ENCODE peak calls at places on chromosomes 6 and 20, in six cellular contexts. One of them, this sample, is unnamed.

GRCh38 chr6:88455317-88455716 is 289.2 kb upstream of the CNR1 start:
- DNase-seq in K562: no peak
- DNase-seq in GM12878: no peak
- DNase-seq in H1: no peak
- DNase-seq in WTC11: no peak
- DNase-seq in HepG2: no peak
- DNase-seq in this sample: no peak

GRCh38 chr6:33914519-33915120 is 110.8 kb upstream of the MLN start:
- DNase-seq in K562: no peak
- DNase-seq in GM12878: no peak
- DNase-seq in H1: no peak
- DNase-seq in WTC11: no peak
- DNase-seq in HepG2: no peak
- DNase-seq in this sample: no peak

GRCh38 chr20:50285376-50286173 is 94.9 kb downstream of the CEBPB start:
- DNase-seq in K562: no peak
- DNase-seq in GM12878: peak
- DNase-seq in H1: no peak
- DNase-seq in WTC11: no peak
- DNase-seq in HepG2: no peak
- DNase-seq in this sample: no peak

GRCh38 chr6:28115799-28116198 is 8.6 kb upstream of the ZSCAN16 start:
- DNase-seq in K562: no peak
- DNase-seq in GM12878: no peak
- DNase-seq in H1: no peak
- DNase-seq in WTC11: no peak
- DNase-seq in HepG2: no peak
- DNase-seq in this sample: no peak

GRCh38 chr20:10288421-10288820 is 69.8 kb downstream of the SNAP25 start:
- DNase-seq in K562: no peak
- DNase-seq in GM12878: no peak
- DNase-seq in H1: no peak
- DNase-seq in WTC11: no peak
- DNase-seq in HepG2: no peak
- DNase-seq in this sample: no peak

GRCh38 chr6:37051138-37052026 is 45.9 kb downstream of the FGD2 start:
- DNase-seq in K562: peak
- DNase-seq in GM12878: peak
- DNase-seq in H1: peak
- DNase-seq in WTC11: peak
- DNase-seq in HepG2: peak
- DNase-seq in this sample: peak

GRCh38 chr6:14977747-14978382 is 268.0 kb upstream of the JARID2 start:
- DNase-seq in K562: no peak
- DNase-seq in GM12878: no peak
- DNase-seq in H1: no peak
- DNase-seq in WTC11: no peak
- DNase-seq in HepG2: no peak
- DNase-seq in this sample: no peak

GRCh38 chr20:9079038-9079731 is 10.3 kb downstream of the PLCB4 start:
- DNase-seq in K562: no peak
- DNase-seq in GM12878: no peak
- DNase-seq in H1: no peak
- DNase-seq in WTC11: no peak
- DNase-seq in HepG2: no peak
- DNase-seq in this sample: peak

GRCh38 chr6:103183831-103184411 is 1675.8 kb downstream of the HACE1 start:
- DNase-seq in K562: no peak
- DNase-seq in GM12878: no peak
- DNase-seq in H1: peak
- DNase-seq in WTC11: peak
- DNase-seq in HepG2: no peak
- DNase-seq in this sample: peak

GRCh38 chr6:157281570-157281969 is 41.7 kb downstream of the TMEM242 start:
- DNase-seq in K562: peak
- DNase-seq in GM12878: no peak
- DNase-seq in H1: no peak
- DNase-seq in WTC11: peak
- DNase-seq in HepG2: no peak
- DNase-seq in this sample: peak

GRCh38 chr6:44428682-44429081 is 41.2 kb downstream of the CDC5L start:
- DNase-seq in K562: no peak
- DNase-seq in GM12878: no peak
- DNase-seq in H1: no peak
- DNase-seq in WTC11: no peak
- DNase-seq in HepG2: no peak
- DNase-seq in this sample: no peak

GRCh38 chr20:37226889-37227288 is 34.7 kb downstream of the GHRH start:
- DNase-seq in K562: no peak
- DNase-seq in GM12878: no peak
- DNase-seq in H1: no peak
- DNase-seq in WTC11: no peak
- DNase-seq in HepG2: no peak
- DNase-seq in this sample: no peak

GRCh38 chr20:63256954-63257353 is 2.7 kb upstream of the NKAIN4 start:
- DNase-seq in K562: no peak
- DNase-seq in GM12878: no peak
- DNase-seq in H1: no peak
- DNase-seq in WTC11: no peak
- DNase-seq in HepG2: no peak
- DNase-seq in this sample: no peak

GRCh38 chr6:158939255-158940170 is 60.5 kb downstream of the RSPH3 start:
- DNase-seq in K562: no peak
- DNase-seq in GM12878: peak
- DNase-seq in H1: no peak
- DNase-seq in WTC11: peak
- DNase-seq in HepG2: no peak
- DNase-seq in this sample: peak

GRCh38 chr6:143592335-143592734 is 80.8 kb upstream of the FUCA2 start:
- DNase-seq in K562: peak
- DNase-seq in GM12878: no peak
- DNase-seq in H1: no peak
- DNase-seq in WTC11: peak
- DNase-seq in HepG2: peak
- DNase-seq in this sample: peak

GRCh38 chr20:61776491-61776890 is 289.2 kb downstream of the TAF4 start:
- DNase-seq in K562: no peak
- DNase-seq in GM12878: no peak
- DNase-seq in H1: no peak
- DNase-seq in WTC11: no peak
- DNase-seq in HepG2: no peak
- DNase-seq in this sample: no peak

GRCh38 chr6:42041131-42042055 is 8.9 kb upstream of the TAF8 start:
- DNase-seq in K562: no peak
- DNase-seq in GM12878: no peak
- DNase-seq in H1: no peak
- DNase-seq in WTC11: no peak
- DNase-seq in HepG2: no peak
- DNase-seq in this sample: no peak

GRCh38 chr6:137781639-137782038 is 85.4 kb upstream of the TNFAIP3 start:
- DNase-seq in K562: no peak
- DNase-seq in GM12878: no peak
- DNase-seq in H1: no peak
- DNase-seq in WTC11: no peak
- DNase-seq in HepG2: no peak
- DNase-seq in this sample: no peak
- TF ChIP-seq CREB1 in K562: no peak
- TF ChIP-seq CREB1 in GM12878: no peak
- TF ChIP-seq CREB1 in H1: no peak
- TF ChIP-seq CREB1 in WTC11: no peak
- TF ChIP-seq CREB1 in HepG2: no peak
- TF ChIP-seq CREB1 in this sample: no peak

GRCh38 chr6:95658896-95659295 is 81.6 kb downstream of the MANEA start:
- DNase-seq in K562: no peak
- DNase-seq in GM12878: no peak
- DNase-seq in H1: no peak
- DNase-seq in WTC11: no peak
- DNase-seq in HepG2: no peak
- DNase-seq in this sample: no peak
- TF ChIP-seq CREB1 in K562: no peak
- TF ChIP-seq CREB1 in GM12878: no peak
- TF ChIP-seq CREB1 in H1: no peak
- TF ChIP-seq CREB1 in WTC11: no peak
- TF ChIP-seq CREB1 in HepG2: no peak
- TF ChIP-seq CREB1 in this sample: no peak

DNA sequence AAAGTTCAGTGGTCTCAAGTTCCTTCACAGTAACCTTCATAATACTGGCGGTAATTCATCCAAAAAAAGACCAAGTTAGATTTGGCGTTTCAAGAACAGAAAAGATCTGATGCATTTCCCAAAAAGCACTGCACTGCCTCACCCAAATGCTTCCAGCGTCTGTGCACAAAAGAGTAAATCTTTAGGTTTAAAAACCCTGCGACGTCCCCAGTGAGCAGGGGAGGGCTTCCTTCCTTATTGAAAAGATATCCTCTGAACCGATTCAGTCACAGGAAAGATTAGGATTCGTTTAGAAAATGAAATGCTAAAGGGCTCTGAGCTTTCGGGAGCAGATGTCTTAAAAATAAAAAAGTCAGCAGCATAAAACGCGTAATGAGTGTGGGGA is 654 bp downstream of the TBC1D7 start:
- DNase-seq in K562: peak
- DNase-seq in GM12878: no peak
- DNase-seq in H1: no peak
- DNase-seq in WTC11: no peak
- DNase-seq in HepG2: no peak
- DNase-seq in this sample: peak
- TF ChIP-seq CREB1 in K562: no peak
- TF ChIP-seq CREB1 in GM12878: no peak
- TF ChIP-seq CREB1 in H1: no peak
- TF ChIP-seq CREB1 in WTC11: no peak
- TF ChIP-seq CREB1 in HepG2: no peak
- TF ChIP-seq CREB1 in this sample: no peak

DNA sequence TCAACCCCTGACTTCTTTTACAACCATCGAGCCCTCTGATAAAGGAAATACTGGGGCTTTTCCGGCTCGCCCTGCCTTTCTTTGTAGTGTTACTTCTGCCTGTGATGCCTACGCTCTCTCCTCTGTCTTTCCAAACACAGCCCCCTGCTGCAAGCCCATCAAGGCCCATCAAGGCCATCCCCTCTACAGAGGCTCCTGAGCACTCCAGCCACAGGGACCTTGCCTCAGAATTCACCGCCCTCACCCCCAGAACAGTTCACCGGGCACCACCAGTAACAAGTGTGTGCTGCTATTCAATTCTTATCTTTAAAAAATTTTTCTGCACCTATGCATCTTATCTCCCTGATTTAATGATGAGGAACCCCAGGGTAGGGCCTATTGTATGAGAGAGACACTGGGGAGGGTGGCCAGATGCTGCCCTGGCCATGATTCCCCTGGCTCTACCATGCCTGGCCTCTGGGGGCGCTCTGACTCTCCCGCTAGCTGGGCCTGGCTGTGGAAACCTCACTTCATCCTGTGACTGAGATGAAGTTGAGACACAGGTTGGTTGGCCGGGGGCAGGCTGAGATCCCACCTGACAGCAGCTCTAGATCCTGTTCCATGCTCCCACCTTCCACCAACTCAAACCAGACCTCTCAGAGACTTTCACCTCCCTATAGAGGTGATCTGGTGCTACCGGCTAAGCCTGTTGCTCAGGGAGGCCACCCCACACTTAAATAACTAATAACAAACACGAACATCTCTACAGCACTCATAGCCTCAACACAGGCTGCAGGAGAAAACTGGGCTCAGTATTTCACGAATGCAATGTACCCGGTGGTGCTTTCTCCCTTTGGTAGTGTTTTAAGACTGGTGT is 19.2 kb upstream of the GLP1R start:
- DNase-seq in K562: peak
- DNase-seq in GM12878: no peak
- DNase-seq in H1: no peak
- DNase-seq in WTC11: peak
- DNase-seq in HepG2: peak
- DNase-seq in this sample: peak
- TF ChIP-seq CREB1 in K562: no peak
- TF ChIP-seq CREB1 in GM12878: no peak
- TF ChIP-seq CREB1 in H1: no peak
- TF ChIP-seq CREB1 in WTC11: no peak
- TF ChIP-seq CREB1 in HepG2: no peak
- TF ChIP-seq CREB1 in this sample: no peak

DNA sequence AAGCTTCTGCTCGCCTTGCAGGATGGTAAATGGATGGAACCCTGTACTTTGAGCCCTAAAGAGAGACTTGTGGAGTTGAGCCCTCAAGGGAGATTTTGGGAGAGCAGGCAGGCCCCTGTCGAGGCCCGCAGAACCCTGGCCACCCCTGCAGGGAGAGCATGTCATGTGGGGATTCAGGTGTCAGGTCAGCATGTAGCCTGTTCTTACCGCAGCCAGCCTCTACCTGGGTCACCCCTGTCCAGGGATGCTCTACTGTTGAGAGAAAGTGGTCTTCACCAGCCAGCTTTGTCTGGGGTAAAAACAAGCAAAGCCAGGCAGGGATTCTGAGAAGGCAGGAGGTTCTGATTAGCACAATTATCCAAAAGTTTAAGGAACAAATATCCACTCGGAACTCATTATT is 55.6 kb upstream of the PROKR2 start:
- DNase-seq in K562: no peak
- DNase-seq in GM12878: no peak
- DNase-seq in H1: no peak
- DNase-seq in WTC11: no peak
- DNase-seq in HepG2: no peak
- DNase-seq in this sample: no peak
- TF ChIP-seq CREB1 in K562: no peak
- TF ChIP-seq CREB1 in GM12878: no peak
- TF ChIP-seq CREB1 in H1: no peak
- TF ChIP-seq CREB1 in WTC11: no peak
- TF ChIP-seq CREB1 in HepG2: no peak
- TF ChIP-seq CREB1 in this sample: no peak